ENCODE peak calls at places on chromosome 6, in five cellular contexts. G, T, Q, L and M are unnamed samples. For H3K9me3, H3K4me1 and H3K27me3, the result is how much of the 10 kb centered on the place peaks cover.

GRCh38 chr6:4355241-4355640 is 219.9 kb upstream of the ECI2 start:
- DNase-seq in G (no peak), L (no peak), T (no peak), Q (no peak), M (no peak)

GRCh38 chr6:322205-322930 is 30.1 kb downstream of the DUSP22 start:
- DNase-seq in T (no peak), G (no peak), Q (no peak), L (peak), M (no peak)

GRCh38 chr6:168433898-168434297 is 7.1 kb upstream of the SMOC2 start:
- DNase-seq in Q (no peak), G (no peak), T (no peak), L (no peak), M (no peak)

GRCh38 chr6:70375882-70376281 is 37.4 kb upstream of the FAM135A start:
- DNase-seq in G (no peak), T (no peak), L (no peak), Q (no peak), M (no peak)

GRCh38 chr6:106334646-106335448 is 9.3 kb upstream of the ATG5 start:
- DNase-seq in Q (peak), L (peak), T (peak), G (peak), M (no peak)

GRCh38 chr6:148611213-148611612 is 135.6 kb upstream of the UST start:
- DNase-seq in Q (peak), G (peak), L (peak), T (no peak), M (peak)

GRCh38 chr6:6591778-6592388 is 3.4 kb downstream of the LY86 start:
- DNase-seq in G (peak), Q (no peak), L (no peak), T (no peak), M (no peak)

GRCh38 chr6:150418825-150419594 is 50.2 kb downstream of the IYD start:
- DNase-seq in Q (peak), T (peak), L (peak), G (peak), M (peak)

GRCh38 chr6:130713144-130713543 is 114.1 kb upstream of the SMLR1 start:
- DNase-seq in Q (no peak), G (no peak), L (no peak), T (no peak), M (no peak)

GRCh38 chr6:104952911-104953409 is 3.9 kb upstream of the LIN28B start:
- DNase-seq in Q (no peak), L (no peak), T (no peak), G (no peak), M (no peak)

GRCh38 chr6:168208854-168209253 is 110.7 kb downstream of the DACT2 start:
- DNase-seq in G (no peak), Q (no peak), L (peak), T (no peak), M (no peak)

GRCh38 chr6:115910147-115910546 is 150.5 kb downstream of the FRK start:
- DNase-seq in T (no peak), G (no peak), L (no peak), Q (no peak), M (no peak)

GRCh38 chr6:11094411-11094851 is 797 bp downstream of the SMIM13 start:
- DNase-seq in L (peak), Q (peak), G (peak), T (peak), M (peak)

GRCh38 chr6:24910850-24911712 is 24.7 kb downstream of the RIPOR2 start:
- DNase-seq in Q (peak), G (peak), T (peak), L (peak), M (peak)

GRCh38 chr6:42232035-42232434 is 14.4 kb upstream of the MRPS10 start:
- DNase-seq in Q (no peak), T (no peak), L (no peak), G (no peak), M (no peak)

GRCh38 chr6:164286021-164286420 is 871.5 kb downstream of the QKI start:
- DNase-seq in Q (no peak), L (no peak), G (no peak), T (no peak), M (no peak)

DNA sequence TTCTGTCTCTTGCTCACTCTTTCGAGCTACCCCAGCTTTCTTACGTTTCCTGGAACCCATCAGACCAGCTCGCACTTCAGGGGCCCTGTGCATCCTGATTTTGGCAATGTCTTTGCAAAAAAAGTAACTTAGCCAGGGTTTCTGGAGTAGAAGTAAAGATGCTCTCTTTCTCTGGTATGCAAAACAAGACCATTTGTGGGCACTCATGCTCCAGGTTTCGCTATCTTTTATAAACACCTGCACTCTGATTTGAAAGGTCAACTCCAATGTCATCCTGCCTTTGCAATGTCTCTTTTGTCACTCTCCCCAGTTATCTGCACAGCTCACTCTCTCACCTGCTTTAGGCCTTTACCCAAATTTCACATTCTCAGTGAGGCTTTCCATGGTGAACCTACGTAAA is 869.1 kb downstream of the QKI start:
- DNase-seq in L (no peak), T (no peak), Q (no peak), G (no peak), M (no peak)
- H3K9me3 ChIP-seq in L (under half), T (under half), Q (under half), G (under half), M (under half)

GRCh38 chr6:139175389-139175788 is 40.5 kb downstream of the HECA start:
- DNase-seq in G (no peak), T (no peak), Q (no peak), L (no peak), M (no peak)
- H3K4me1 ChIP-seq in G (under half), T (under half), Q (under half), L (under half), M (under half)

DNA sequence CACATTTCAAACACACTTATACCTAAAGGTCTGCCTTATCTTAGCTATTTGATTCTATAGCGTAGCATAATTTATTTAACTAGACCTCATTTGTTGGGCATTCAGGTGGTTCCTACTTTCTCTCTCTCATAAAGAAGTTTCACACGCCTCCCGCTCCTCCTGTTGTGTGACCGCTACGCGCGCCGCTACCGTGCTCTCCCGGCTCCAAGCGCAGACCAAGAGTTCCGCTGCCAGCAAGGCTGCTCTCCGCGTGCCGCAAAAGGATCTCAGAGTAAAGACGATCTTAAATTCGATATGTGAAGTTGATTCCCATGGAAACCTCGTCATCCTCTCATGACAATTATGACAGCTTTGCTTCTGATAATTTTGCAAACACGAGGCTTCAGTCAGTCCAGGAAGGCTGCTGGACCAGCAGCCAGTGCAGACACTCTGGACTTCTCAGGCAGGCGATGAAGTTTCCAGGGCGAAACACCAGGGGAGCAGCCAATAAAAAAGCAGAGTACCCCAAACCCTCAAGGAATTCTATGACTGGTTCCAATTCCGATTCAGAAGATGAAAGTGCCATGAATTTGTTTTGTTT is 20.5 kb downstream of the PRSS16 start:
- DNase-seq in G (no peak), L (no peak), T (no peak), Q (no peak), M (no peak)
- H3K27me3 ChIP-seq in G (under half), L (under half), T (under half), Q (under half), M (under half)

DNA sequence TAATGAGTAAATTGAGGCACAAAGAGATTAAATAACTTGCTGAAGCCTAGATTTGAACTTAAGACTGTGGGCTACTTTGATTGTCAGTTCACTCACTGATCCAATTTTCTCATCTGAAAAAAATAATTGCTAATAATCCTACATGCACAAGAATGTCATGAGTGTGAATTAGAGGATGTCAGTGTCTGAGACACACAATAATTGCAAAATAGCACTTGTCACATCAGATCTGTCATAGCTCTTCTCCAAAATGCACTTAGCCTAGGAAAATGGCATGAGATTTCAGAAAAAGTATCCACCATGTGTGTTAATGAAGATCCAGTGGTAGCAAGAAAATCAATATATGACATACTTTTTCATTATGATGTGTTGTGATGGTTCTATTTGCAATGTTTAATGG is 786.3 kb downstream of the C6orf118 start:
- DNase-seq in L (no peak), Q (no peak), T (no peak), G (no peak), M (no peak)
- H3K9me3 ChIP-seq in L (under half), Q (under half), T (under half), G (under half), M (under half)

GRCh38 chr6:35485402-35485877 is 11.4 kb downstream of the TEAD3 start:
- DNase-seq in Q (no peak), L (peak), G (no peak), T (no peak), M (peak)

GRCh38 chr6:35483892-35484645 is 12.8 kb downstream of the TEAD3 start:
- DNase-seq in L (no peak), G (no peak), T (no peak), Q (no peak), M (no peak)

GRCh38 chr6:35487653-35488516 is 9.0 kb downstream of the TEAD3 start:
- DNase-seq in Q (no peak), G (no peak), L (peak), T (no peak), M (no peak)

GRCh38 chr6:35484921-35485392 is 11.9 kb downstream of the TEAD3 start:
- DNase-seq in T (no peak), Q (no peak), L (peak), G (no peak), M (no peak)

GRCh38 chr6:35486005-35486925 is 10.6 kb downstream of the TEAD3 start:
- DNase-seq in T (no peak), L (peak), Q (peak), G (no peak), M (peak)
- H3K4me1 ChIP-seq in T (under half), L (half or more), Q (under half), G (half or more), M (under half)

DNA sequence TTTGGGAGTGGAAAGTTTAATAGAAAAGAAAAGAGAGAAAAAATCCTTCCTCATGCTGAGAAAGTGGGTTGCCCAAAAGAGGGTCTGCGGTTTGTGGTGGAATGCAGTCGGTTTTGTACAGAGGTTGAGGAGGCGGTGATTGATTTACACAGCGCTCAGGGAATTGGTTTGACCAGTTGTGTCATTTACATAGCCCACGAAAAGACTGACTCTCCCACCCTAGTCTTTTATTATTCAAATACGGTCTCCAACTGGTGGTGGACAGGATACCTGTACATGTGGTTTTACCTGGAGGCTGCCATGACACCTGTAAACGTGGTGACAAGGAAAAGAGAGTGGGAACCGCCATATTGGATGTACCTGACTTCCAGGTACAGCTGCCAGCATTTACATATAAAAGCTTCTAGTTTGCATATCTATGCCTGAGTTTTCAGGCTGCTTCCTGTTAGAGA is 42.1 kb downstream of the HLA-DPB1 start:
- DNase-seq in L (no peak), Q (no peak), G (no peak), T (no peak), M (no peak)
- H3K27me3 ChIP-seq in L (under half), Q (under half), G (under half), T (under half), M (under half)